ENCODE peak calls at places on chromosomes 6 and 20, in five cellular contexts. One of them, this sample, is unnamed.

GRCh38 chr6:149461670-149462069 is 23.1 kb downstream of the ZC3H12D start:
- DNase-seq in PC-9: no peak
- DNase-seq in cardiac muscle cell: no peak
- DNase-seq in thoracic aorta: no peak
- DNase-seq in tibial artery: no peak
- DNase-seq in this sample: no peak

GRCh38 chr6:98335594-98335993 is 498.8 kb upstream of the POU3F2 start:
- DNase-seq in PC-9: no peak
- DNase-seq in cardiac muscle cell: no peak
- DNase-seq in thoracic aorta: no peak
- DNase-seq in tibial artery: no peak
- DNase-seq in this sample: no peak

GRCh38 chr20:1892122-1892385 is 3.2 kb upstream of the SIRPA start:
- DNase-seq in PC-9: no peak
- DNase-seq in cardiac muscle cell: no peak
- DNase-seq in thoracic aorta: no peak
- DNase-seq in tibial artery: no peak
- DNase-seq in this sample: no peak

GRCh38 chr20:60001027-60001567 is 42.9 kb downstream of the CDH26 start:
- DNase-seq in PC-9: no peak
- DNase-seq in cardiac muscle cell: no peak
- DNase-seq in thoracic aorta: no peak
- DNase-seq in tibial artery: no peak
- DNase-seq in this sample: no peak

GRCh38 chr20:32316667-32317066 is 39.2 kb downstream of the KIF3B start:
- DNase-seq in PC-9: no peak
- DNase-seq in cardiac muscle cell: no peak
- DNase-seq in thoracic aorta: no peak
- DNase-seq in tibial artery: no peak
- DNase-seq in this sample: no peak

GRCh38 chr20:13035399-13036173 is 26.8 kb downstream of the SPTLC3 start:
- DNase-seq in PC-9: no peak
- DNase-seq in cardiac muscle cell: no peak
- DNase-seq in thoracic aorta: no peak
- DNase-seq in tibial artery: no peak
- DNase-seq in this sample: no peak

GRCh38 chr6:109783245-109783990 is 92.3 kb downstream of the FIG4 start:
- DNase-seq in PC-9: no peak
- DNase-seq in cardiac muscle cell: peak; percentile 41
- DNase-seq in thoracic aorta: no peak
- DNase-seq in tibial artery: no peak
- DNase-seq in this sample: no peak

GRCh38 chr20:50992733-50993457 is 30.0 kb downstream of the KCNG1 start:
- DNase-seq in PC-9: peak; percentile 45
- DNase-seq in cardiac muscle cell: peak; percentile 83
- DNase-seq in thoracic aorta: no peak
- DNase-seq in tibial artery: no peak
- DNase-seq in this sample: no peak

DNA sequence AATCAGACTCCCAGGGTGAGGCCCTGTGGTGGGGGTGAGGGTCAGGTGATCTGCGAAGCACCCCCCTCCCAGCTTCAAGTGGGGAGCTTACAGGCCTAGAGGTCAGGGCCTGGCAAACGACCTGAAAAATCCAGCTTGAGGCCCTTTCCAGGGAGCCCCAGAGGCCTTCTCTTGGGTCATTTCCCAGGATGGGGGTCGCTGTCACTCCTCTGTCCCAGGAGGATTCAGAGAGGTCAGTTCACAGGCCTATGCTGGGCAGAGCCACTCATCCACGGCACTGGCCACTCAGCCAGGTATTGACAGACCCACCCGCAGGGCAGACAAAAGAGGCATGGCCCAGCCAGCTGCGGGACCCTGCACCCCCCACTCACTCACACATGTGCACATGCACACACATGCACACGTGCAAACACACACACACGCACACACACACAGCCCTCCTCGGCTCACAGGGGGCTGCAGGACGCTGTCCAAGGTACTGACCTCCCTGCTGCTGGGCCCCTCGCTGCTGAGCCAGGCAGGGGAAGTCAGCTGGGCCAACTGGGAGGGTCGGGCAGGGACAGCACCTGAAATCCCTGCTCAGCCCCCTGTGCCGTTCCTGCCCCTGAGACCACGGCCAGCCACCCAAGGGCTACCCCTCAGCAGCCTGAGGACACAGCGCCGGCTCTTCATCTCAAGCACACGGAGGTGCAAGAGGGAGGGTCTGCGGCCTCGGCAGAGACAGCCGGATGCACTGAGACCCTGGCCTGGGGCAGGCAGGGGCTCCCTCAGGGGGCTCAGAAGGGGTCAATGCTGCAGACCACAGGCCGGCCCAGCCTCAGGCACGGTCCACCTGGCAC is 113.8 kb downstream of the TAF4 start:
- DNase-seq in PC-9: no peak
- DNase-seq in cardiac muscle cell: peak; percentile 12
- DNase-seq in thoracic aorta: no peak
- DNase-seq in tibial artery: no peak
- DNase-seq in this sample: no peak
- H3K27ac ChIP-seq in PC-9: no peak overlapping the region
- H3K27ac ChIP-seq in cardiac muscle cell: no peak overlapping the region
- H3K27ac ChIP-seq in thoracic aorta: no peak overlapping the region
- H3K27ac ChIP-seq in tibial artery: no peak overlapping the region
- H3K27ac ChIP-seq in this sample: no peak overlapping the region

DNA sequence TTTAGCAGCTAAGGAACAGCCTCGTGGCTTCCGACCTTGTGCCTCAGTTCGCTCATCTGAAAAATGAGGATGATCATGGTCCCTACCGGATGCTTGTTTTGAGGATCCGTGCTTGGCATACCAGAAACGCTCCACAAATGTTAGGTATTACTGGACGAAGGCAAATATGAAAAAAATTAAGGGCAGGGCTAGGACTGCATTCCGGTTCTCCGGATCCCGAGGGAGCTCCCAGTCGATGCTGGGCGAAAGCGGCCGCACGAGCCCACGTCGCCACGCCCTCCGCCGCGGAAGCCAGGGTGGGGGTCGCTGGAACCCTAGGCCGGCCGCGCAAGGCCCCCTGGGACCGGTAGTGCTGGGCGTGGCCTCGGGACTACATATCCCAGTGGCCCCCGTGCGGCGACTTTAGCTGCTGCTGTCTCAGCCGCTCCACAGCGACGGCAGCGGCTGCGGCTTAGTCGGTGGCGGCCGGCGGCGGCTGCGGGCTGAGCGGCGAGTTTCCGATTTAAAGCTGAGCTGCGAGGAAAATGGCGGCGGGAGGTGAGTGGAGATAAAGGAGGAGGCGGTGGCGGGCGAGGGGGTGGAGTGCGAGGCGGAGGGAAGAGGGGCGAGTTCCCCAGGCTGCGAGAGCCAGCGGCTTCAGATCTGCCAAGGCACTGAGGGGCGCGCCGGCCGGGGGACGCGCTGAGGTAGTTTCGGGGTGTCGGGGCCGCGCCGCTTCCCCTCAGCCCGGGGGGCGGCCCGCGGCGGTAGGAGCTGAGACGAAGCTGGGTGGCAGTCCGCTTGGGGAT is at the start of gene NCOA3:
- DNase-seq in PC-9: peak; percentile 98
- DNase-seq in cardiac muscle cell: peak; percentile 98
- DNase-seq in thoracic aorta: peak; percentile 79
- DNase-seq in tibial artery: peak; percentile 93
- DNase-seq in this sample: peak; percentile 96
- TF ChIP-seq CTCF in PC-9: peak; percentile 68
- TF ChIP-seq CTCF in cardiac muscle cell: peak; percentile 46
- TF ChIP-seq CTCF in thoracic aorta: peak; percentile 73
- TF ChIP-seq CTCF in tibial artery: peak; percentile 58
- TF ChIP-seq CTCF in this sample: peak; percentile 60

GRCh38 chr6:44076366-44077200 is 50.7 kb downstream of the MRPL14 start:
- DNase-seq in PC-9: no peak
- DNase-seq in cardiac muscle cell: peak; percentile 49
- DNase-seq in thoracic aorta: no peak
- DNase-seq in tibial artery: no peak
- DNase-seq in this sample: no peak
- H3K4me1 ChIP-seq in PC-9: peaks cover 72% of the 10 kb centered on the region
- H3K4me1 ChIP-seq in cardiac muscle cell: peaks cover 48% of the 10 kb centered on the region
- H3K4me1 ChIP-seq in thoracic aorta: peaks cover 5% of the 10 kb centered on the region
- H3K4me1 ChIP-seq in tibial artery: peaks cover 24% of the 10 kb centered on the region
- H3K4me1 ChIP-seq in this sample: peaks cover 4% of the 10 kb centered on the region

DNA sequence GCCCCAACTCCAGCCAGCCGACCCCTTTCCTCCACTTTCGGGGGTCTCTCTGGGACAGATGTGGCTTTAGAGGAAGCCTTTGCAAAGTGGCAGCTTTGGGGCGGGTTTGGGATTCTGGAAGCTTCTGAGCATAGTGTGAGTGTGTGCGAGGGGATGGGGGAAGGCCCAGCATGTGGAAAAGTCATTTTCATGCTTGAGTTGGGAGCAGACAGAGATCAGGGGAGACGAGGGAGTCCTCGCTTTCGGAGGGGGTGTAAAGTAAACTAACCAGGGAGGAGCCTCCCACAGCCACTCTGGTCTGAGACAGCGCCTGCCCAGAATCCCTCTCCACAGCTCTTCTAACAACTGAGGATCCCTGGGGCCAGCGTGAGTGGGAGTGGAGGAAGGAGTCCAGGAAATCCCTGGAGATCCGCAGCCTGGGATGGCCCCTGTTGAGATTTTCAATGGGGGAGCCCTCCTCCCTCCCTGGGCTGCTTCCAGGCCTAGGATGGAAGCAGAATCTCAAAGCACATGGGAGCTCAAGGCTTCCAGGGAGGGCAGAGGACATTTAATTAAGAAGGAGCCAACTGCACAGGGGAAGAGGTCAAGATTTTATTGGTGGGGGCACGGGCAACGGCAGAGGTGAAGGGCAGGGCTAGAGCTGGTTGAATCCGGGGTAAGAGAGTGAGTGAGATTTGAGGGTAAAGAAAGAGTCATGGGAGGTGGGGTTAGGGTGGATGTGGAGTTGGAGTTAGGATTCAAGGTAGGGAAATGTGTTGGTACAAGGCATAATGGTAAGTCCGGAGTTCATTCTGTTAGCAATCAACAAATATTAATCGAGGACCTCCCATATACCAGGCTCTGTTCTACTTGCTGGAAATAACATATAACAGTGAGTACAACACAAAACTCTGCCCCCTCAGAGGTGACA is 102.3 kb upstream of the FOXP4 start:
- DNase-seq in PC-9: no peak
- DNase-seq in cardiac muscle cell: peak; percentile 79
- DNase-seq in thoracic aorta: no peak
- DNase-seq in tibial artery: no peak
- DNase-seq in this sample: no peak
- H3K27ac ChIP-seq in PC-9: no peak overlapping the region
- H3K27ac ChIP-seq in cardiac muscle cell: peak overlapping the region; percentile 92
- H3K27ac ChIP-seq in thoracic aorta: no peak overlapping the region
- H3K27ac ChIP-seq in tibial artery: peak overlapping the region; percentile 1
- H3K27ac ChIP-seq in this sample: no peak overlapping the region

GRCh38 chr6:4491501-4492260 is 284.5 kb upstream of the CDYL start:
- DNase-seq in PC-9: no peak
- DNase-seq in cardiac muscle cell: peak; percentile 18
- DNase-seq in thoracic aorta: no peak
- DNase-seq in tibial artery: no peak
- DNase-seq in this sample: no peak
- TF ChIP-seq CTCF in PC-9: no peak
- TF ChIP-seq CTCF in cardiac muscle cell: no peak
- TF ChIP-seq CTCF in thoracic aorta: no peak
- TF ChIP-seq CTCF in tibial artery: no peak
- TF ChIP-seq CTCF in this sample: no peak

This sample was measured in ascending aorta.